ENCODE peak calls at places on chromosome 16, in seven cellular contexts. G, L, K, N, E, I and Z are unnamed samples.

GRCh38 chr16:86297391-86297790 is 212.9 kb upstream of the FOXF1 start:
- DNase-seq in N (no peak), I (no peak), K (no peak), L (no peak), E (no peak), G (no peak), Z (no peak)

GRCh38 chr16:79874391-79874790 is 273.9 kb upstream of the MAF start:
- DNase-seq in N (no peak), L (no peak), I (no peak), K (no peak), G (no peak), E (no peak), Z (no peak)

GRCh38 chr16:4529085-4530060 is 9.2 kb downstream of the CDIP1 start:
- DNase-seq in L (no peak), K (no peak), G (no peak), I (no peak), N (peak), E (no peak), Z (no peak)

GRCh38 chr16:25060920-25061319 is 45.8 kb upstream of the ARHGAP17 start:
- DNase-seq in N (no peak), K (no peak), G (no peak), I (no peak), E (no peak), L (peak), Z (no peak)

GRCh38 chr16:30786936-30787612 is at the start of gene ZNF629:
- DNase-seq in N (peak), K (no peak), I (peak), E (peak), G (no peak), L (no peak), Z (no peak)

GRCh38 chr16:1100084-1100800 is 4.2 kb upstream of the C1QTNF8 start:
- DNase-seq in L (no peak), G (no peak), E (no peak), K (no peak), I (no peak), N (no peak), Z (no peak)

GRCh38 chr16:80947708-80948615 is 58.7 kb downstream of the CMC2 start:
- DNase-seq in K (no peak), L (no peak), E (no peak), I (no peak), N (no peak), G (no peak), Z (no peak)

GRCh38 chr16:3726021-3726687 is 8.8 kb upstream of the TRAP1 start:
- DNase-seq in N (no peak), L (no peak), G (no peak), K (no peak), I (no peak), E (no peak), Z (no peak)

GRCh38 chr16:3317315-3317999 is 12.2 kb downstream of the ZNF75A start:
- DNase-seq in G (no peak), I (no peak), K (no peak), L (no peak), E (peak), N (no peak), Z (no peak)

GRCh38 chr16:11085025-11085485 is 140.7 kb downstream of the CLEC16A start:
- DNase-seq in E (peak), I (no peak), L (no peak), G (no peak), N (no peak), K (no peak), Z (no peak)

GRCh38 chr16:7209598-7209997 is 123.0 kb upstream of the RBFOX1 start:
- DNase-seq in E (no peak), I (no peak), N (no peak), K (no peak), L (no peak), G (no peak), Z (no peak)

GRCh38 chr16:51184702-51185433 is 33.8 kb upstream of the SALL1 start:
- DNase-seq in E (no peak), I (no peak), G (no peak), L (no peak), K (no peak), N (no peak), Z (no peak)

GRCh38 chr16:10897134-10897533 is 20.1 kb downstream of the CIITA start:
- DNase-seq in G (no peak), L (no peak), I (no peak), K (no peak), E (no peak), N (no peak), Z (no peak)

GRCh38 chr16:57620316-57621231 is 7.9 kb upstream of the ADGRG1 start:
- DNase-seq in L (no peak), G (no peak), K (no peak), I (no peak), N (no peak), E (peak), Z (no peak)

GRCh38 chr16:84823484-84823883 is 3.7 kb downstream of the CRISPLD2 start:
- DNase-seq in K (no peak), G (no peak), L (no peak), N (no peak), I (no peak), E (no peak), Z (no peak)

GRCh38 chr16:57735755-57736418 is at the start of gene KATNB1:
- DNase-seq in N (no peak), I (no peak), G (no peak), K (no peak), E (peak), L (no peak), Z (no peak)